ENCODE peak calls at places on chromosome 2, in four cellular contexts. A, L, Q and H are unnamed samples.

GRCh38 chr2:119483395-119483753 is 40.9 kb downstream of the SCTR start:
- DNase-seq in A (no peak), L (no peak), Q (no peak), H (no peak)

GRCh38 chr2:100934504-100935371 is 67.4 kb upstream of the RPL31 start:
- DNase-seq in A (no peak), L (no peak), Q (no peak), H (peak)

GRCh38 chr2:108936868-108937265 is 52.2 kb downstream of the EDAR start:
- DNase-seq in A (no peak), L (no peak), Q (no peak), H (no peak)

GRCh38 chr2:36707050-36707449 is 10.5 kb downstream of the VIT start:
- DNase-seq in A (no peak), L (no peak), Q (no peak), H (no peak)

GRCh38 chr2:105403785-105404698 is 5.2 kb upstream of the FHL2 start:
- DNase-seq in A (peak), L (peak), Q (no peak), H (peak)

GRCh38 chr2:147549054-147549453 is 295.8 kb upstream of the ACVR2A start:
- DNase-seq in A (no peak), L (no peak), Q (no peak), H (no peak)

GRCh38 chr2:100246163-100247145 is 75.8 kb downstream of the LONRF2 start:
- DNase-seq in A (no peak), L (peak), Q (peak), H (no peak)

GRCh38 chr2:217647925-217648324 is 354.9 kb downstream of the TNS1 start:
- DNase-seq in A (no peak), L (no peak), Q (no peak), H (no peak)

GRCh38 chr2:8677646-8678592 is 3.9 kb upstream of the ID2 start:
- DNase-seq in A (peak), L (peak), Q (peak), H (peak)

GRCh38 chr2:136479696-136480095 is 285.6 kb upstream of the THSD7B start:
- DNase-seq in A (no peak), L (no peak), Q (no peak), H (no peak)

GRCh38 chr2:144240656-144241339 is 279.1 kb downstream of the ZEB2 start:
- DNase-seq in A (no peak), L (no peak), Q (no peak), H (no peak)

GRCh38 chr2:238338710-238339394 is 18.5 kb downstream of the TRAF3IP1 start:
- DNase-seq in A (no peak), L (no peak), Q (no peak), H (no peak)

GRCh38 chr2:196105956-196106355 is 37.3 kb upstream of the DNAH7 start:
- DNase-seq in A (no peak), L (no peak), Q (no peak), H (no peak)

GRCh38 chr2:177778472-177778871 is 294.1 kb downstream of the PDE11A start:
- DNase-seq in A (no peak), L (no peak), Q (no peak), H (no peak)

GRCh38 chr2:216222650-216223352 is 113.7 kb downstream of the XRCC5 start:
- DNase-seq in A (no peak), L (no peak), Q (no peak), H (no peak)

GRCh38 chr2:191728710-191729597 is 51.0 kb downstream of the NABP1 start:
- DNase-seq in A (no peak), L (no peak), Q (no peak), H (no peak)

GRCh38 chr2:61235716-61236115 is 73.7 kb downstream of the C2orf74 start:
- DNase-seq in A (no peak), L (no peak), Q (no peak), H (no peak)

GRCh38 chr2:54204476-54204875 is 51.6 kb downstream of the TSPYL6 start:
- DNase-seq in A (no peak), L (no peak), Q (no peak), H (no peak)

GRCh38 chr2:202072737-202073396 is at the start of gene KIAA2012:
- DNase-seq in A (no peak), L (no peak), Q (peak), H (no peak)

GRCh38 chr2:127932199-127932877 is 46.6 kb upstream of the AMMECR1L start:
- DNase-seq in A (no peak), L (peak), Q (no peak), H (no peak)

GRCh38 chr2:127674241-127675209 is 805 bp downstream of the LIMS2 start:
- DNase-seq in A (no peak), L (no peak), Q (peak), H (peak)

GRCh38 chr2:240289701-240290431 is 145.6 kb upstream of the GPC1 start:
- DNase-seq in A (no peak), L (no peak), Q (no peak), H (no peak)

GRCh38 chr2:120235681-120236080 is 12.5 kb upstream of the TMEM185B start:
- DNase-seq in A (no peak), L (no peak), Q (no peak), H (peak)

GRCh38 chr2:144117079-144117478 is 402.8 kb downstream of the ZEB2 start:
- DNase-seq in A (no peak), L (no peak), Q (no peak), H (no peak)

GRCh38 chr2:144288428-144288827 is 231.5 kb downstream of the ZEB2 start:
- DNase-seq in A (no peak), L (no peak), Q (no peak), H (no peak)

GRCh38 chr2:72982219-72982618 is 64.9 kb downstream of the EMX1 start:
- DNase-seq in A (no peak), L (no peak), Q (no peak), H (no peak)

DNA sequence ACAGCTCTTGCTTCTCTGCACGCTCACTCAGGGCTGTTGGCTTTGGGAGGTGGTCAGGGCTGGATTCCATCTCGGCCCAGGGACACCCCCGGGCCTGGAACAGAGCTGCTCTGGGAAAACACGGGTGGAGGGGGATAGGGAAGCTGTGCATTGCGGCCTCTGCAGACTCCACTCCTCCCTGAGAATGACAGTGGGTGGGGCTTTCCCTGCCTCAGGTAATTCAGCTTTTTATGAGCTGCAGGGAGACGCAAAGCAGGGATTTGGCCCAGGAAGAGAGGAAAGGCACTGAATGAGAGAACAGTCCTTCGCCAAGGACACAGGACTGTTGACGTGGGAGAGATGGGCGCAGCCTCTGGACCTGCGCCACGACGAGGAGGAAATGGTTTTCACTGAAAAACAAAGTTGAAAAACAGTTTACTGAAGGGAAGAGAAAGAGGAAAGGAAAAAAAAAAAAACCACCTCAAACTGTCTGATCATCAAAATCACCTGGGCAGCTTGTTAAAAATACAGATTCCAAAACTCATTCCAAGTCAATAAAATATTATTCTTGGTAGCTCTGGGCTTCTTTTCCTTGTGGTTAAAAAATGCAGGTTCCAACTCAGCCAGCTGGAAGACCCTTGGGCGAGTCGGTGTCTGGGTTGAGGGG is 194.0 kb downstream of the ZFP36L2 start:
- DNase-seq in A (peak), L (no peak), Q (peak), H (peak)
- H3K27ac ChIP-seq in A (peak), L (no peak), Q (peak), H (no peak)

GRCh38 chr2:86195055-86195807 is at the start of gene IMMT:
- DNase-seq in A (peak), L (peak), Q (peak), H (peak)

GRCh38 chr2:86199834-86200177 is 549 bp downstream of the MRPL35 start:
- DNase-seq in A (no peak), L (no peak), Q (no peak), H (no peak)

GRCh38 chr2:86189782-86190416 is 5.4 kb downstream of the IMMT start:
- DNase-seq in A (no peak), L (no peak), Q (no peak), H (no peak)

GRCh38 chr2:86193901-86194567 is 1.2 kb downstream of the IMMT start:
- DNase-seq in A (no peak), L (no peak), Q (no peak), H (no peak)

GRCh38 chr2:86194751-86195054 is 559 bp downstream of the IMMT start:
- DNase-seq in A (peak), L (peak), Q (no peak), H (peak)
- H3K27ac ChIP-seq in A (peak), L (peak), Q (peak), H (peak)

GRCh38 chr2:96186562-96186961 is 22.1 kb downstream of the STARD7 start:
- DNase-seq in A (no peak), L (no peak), Q (no peak), H (no peak)
- H3K27ac ChIP-seq in A (peak), L (no peak), Q (no peak), H (no peak)

GRCh38 chr2:38690499-38691420 is 24.8 kb downstream of the GALM start:
- DNase-seq in A (peak), L (peak), Q (peak), H (no peak)
- H3K27ac ChIP-seq in A (peak), L (peak), Q (peak), H (peak)

GRCh38 chr2:189300917-189301316 is 121.4 kb upstream of the COL5A2 start:
- DNase-seq in A (no peak), L (no peak), Q (no peak), H (peak)

GRCh38 chr2:189298038-189298437 is 118.5 kb upstream of the COL5A2 start:
- DNase-seq in A (no peak), L (no peak), Q (no peak), H (no peak)

GRCh38 chr2:189297446-189297845 is 117.9 kb upstream of the COL5A2 start:
- DNase-seq in A (no peak), L (no peak), Q (no peak), H (no peak)

GRCh38 chr2:189299974-189300373 is 120.4 kb upstream of the COL5A2 start:
- DNase-seq in A (no peak), L (no peak), Q (no peak), H (no peak)

DNA sequence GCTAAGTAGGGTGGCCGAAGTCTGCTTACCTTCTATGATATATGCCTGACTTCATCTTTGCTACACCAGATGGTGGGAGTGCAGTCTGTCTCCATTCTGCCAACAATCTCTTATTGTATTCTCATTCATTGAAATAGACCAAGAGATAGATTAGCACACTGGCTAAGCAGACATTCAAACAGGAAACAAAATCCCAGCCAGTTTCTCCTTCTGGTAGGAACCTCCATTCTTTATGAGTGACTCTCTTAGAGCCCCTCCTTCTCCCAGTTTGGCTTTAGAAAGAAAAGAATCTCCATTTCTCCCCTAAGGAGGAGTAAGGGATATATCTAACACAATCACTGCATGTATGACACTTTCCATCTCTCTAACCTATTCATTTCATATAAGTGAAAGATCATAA is 118.9 kb upstream of the COL5A2 start:
- DNase-seq in A (no peak), L (no peak), Q (no peak), H (no peak)
- H3K27ac ChIP-seq in A (no peak), L (no peak), Q (no peak), H (no peak)

GRCh38 chr2:134567666-134568065 is 151.1 kb downstream of the TMEM163 start:
- DNase-seq in A (no peak), L (no peak), Q (no peak), H (no peak)

GRCh38 chr2:134572996-134573395 is 145.8 kb downstream of the TMEM163 start:
- DNase-seq in A (no peak), L (no peak), Q (no peak), H (no peak)

GRCh38 chr2:134568413-134568812 is 150.4 kb downstream of the TMEM163 start:
- DNase-seq in A (no peak), L (no peak), Q (no peak), H (no peak)

GRCh38 chr2:134573724-134574123 is 145.1 kb downstream of the TMEM163 start:
- DNase-seq in A (no peak), L (no peak), Q (no peak), H (no peak)

DNA sequence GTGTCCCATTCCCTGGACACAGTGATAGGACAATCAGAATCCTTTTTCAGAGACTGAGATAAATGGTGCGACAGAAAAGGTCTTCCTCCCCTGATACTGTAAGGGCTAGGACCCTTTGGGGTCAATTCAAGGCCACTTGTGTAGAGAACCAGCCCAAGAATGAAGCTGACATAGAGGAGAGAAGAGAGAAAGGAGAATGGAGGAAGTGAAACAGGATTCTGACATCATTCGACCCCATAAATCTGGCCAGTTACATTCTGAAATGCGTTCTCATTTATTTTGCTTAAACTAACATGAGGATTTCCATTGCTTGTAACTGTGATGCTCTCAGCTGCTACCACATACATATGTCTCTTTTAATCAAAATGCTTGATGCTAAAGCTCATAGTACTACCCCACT is 148.1 kb downstream of the TMEM163 start:
- DNase-seq in A (no peak), L (no peak), Q (no peak), H (no peak)
- H3K27ac ChIP-seq in A (no peak), L (no peak), Q (no peak), H (no peak)

GRCh38 chr2:237075749-237076599 is 9.7 kb upstream of the COPS8 start:
- DNase-seq in A (no peak), L (no peak), Q (no peak), H (no peak)
- H3K27ac ChIP-seq in A (no peak), L (no peak), Q (no peak), H (no peak)